ENCODE peak calls at places on chromosomes 13 and 19, in ten cellular contexts. One of them, this sample, is unnamed.

GRCh38 chr19:43504426-43505185 is at the start of gene PHLDB3:
- DNase-seq in lung: peak; percentile 29
- DNase-seq in transverse colon: peak; percentile 60
- DNase-seq in fibroblast of lung: no peak
- DNase-seq in pancreas: no peak
- DNase-seq in cardiac muscle cell: peak; percentile 26
- DNase-seq in PC-9: peak; percentile 50
- DNase-seq in PC-3: peak; percentile 17
- DNase-seq in GM12864: no peak
- DNase-seq in HepG2: peak; percentile 38
- DNase-seq in this sample: peak; percentile 12

GRCh38 chr19:39397360-39398296 is 6.5 kb downstream of the MED29 start:
- DNase-seq in lung: peak; percentile 90
- DNase-seq in transverse colon: peak; percentile 96
- DNase-seq in fibroblast of lung: peak; percentile 88
- DNase-seq in pancreas: peak; percentile 90
- DNase-seq in cardiac muscle cell: peak; percentile 91
- DNase-seq in PC-9: peak; percentile 60
- DNase-seq in PC-3: peak; percentile 78
- DNase-seq in GM12864: no peak
- DNase-seq in HepG2: peak; percentile 95
- DNase-seq in this sample: peak; percentile 82

GRCh38 chr13:46492946-46493345 is 60.0 kb upstream of the LRCH1 start:
- DNase-seq in lung: no peak
- DNase-seq in transverse colon: no peak
- DNase-seq in fibroblast of lung: peak; percentile 73
- DNase-seq in pancreas: peak; percentile 14
- DNase-seq in cardiac muscle cell: peak; percentile 71
- DNase-seq in PC-9: no peak
- DNase-seq in PC-3: peak; percentile 66
- DNase-seq in GM12864: peak; percentile 7
- DNase-seq in HepG2: peak; percentile 22
- DNase-seq in this sample: peak; percentile 59

GRCh38 chr13:77383097-77383496 is 56.2 kb upstream of the MYCBP2 start:
- DNase-seq in lung: no peak
- DNase-seq in transverse colon: no peak
- DNase-seq in fibroblast of lung: no peak
- DNase-seq in pancreas: no peak
- DNase-seq in cardiac muscle cell: no peak
- DNase-seq in PC-9: no peak
- DNase-seq in PC-3: no peak
- DNase-seq in GM12864: no peak
- DNase-seq in HepG2: no peak
- DNase-seq in this sample: peak; percentile 60

GRCh38 chr13:46232281-46232680 is 20.6 kb downstream of the LRRC63 start:
- DNase-seq in lung: no peak
- DNase-seq in transverse colon: no peak
- DNase-seq in fibroblast of lung: peak; percentile 7
- DNase-seq in pancreas: no peak
- DNase-seq in cardiac muscle cell: peak; percentile 50
- DNase-seq in PC-9: no peak
- DNase-seq in PC-3: no peak
- DNase-seq in GM12864: no peak
- DNase-seq in HepG2: no peak
- DNase-seq in this sample: peak; percentile 33

GRCh38 chr13:97274782-97275252 is 52.7 kb downstream of the MBNL2 start:
- DNase-seq in lung: no peak
- DNase-seq in transverse colon: no peak
- DNase-seq in fibroblast of lung: peak; percentile 87
- DNase-seq in pancreas: no peak
- DNase-seq in cardiac muscle cell: peak; percentile 70
- DNase-seq in PC-9: peak; percentile 89
- DNase-seq in PC-3: peak; percentile 63
- DNase-seq in GM12864: no peak
- DNase-seq in HepG2: peak; percentile 93
- DNase-seq in this sample: peak; percentile 87

GRCh38 chr19:48990400-48990799 is 2.7 kb downstream of the GYS1 start:
- DNase-seq in lung: no peak
- DNase-seq in transverse colon: no peak
- DNase-seq in fibroblast of lung: no peak
- DNase-seq in pancreas: no peak
- DNase-seq in cardiac muscle cell: no peak
- DNase-seq in PC-9: no peak
- DNase-seq in PC-3: no peak
- DNase-seq in GM12864: no peak
- DNase-seq in HepG2: no peak
- DNase-seq in this sample: peak; percentile 9

GRCh38 chr13:49635599-49636433 is 7.5 kb downstream of the ARL11 start:
- DNase-seq in lung: no peak
- DNase-seq in transverse colon: no peak
- DNase-seq in fibroblast of lung: peak; percentile 51
- DNase-seq in pancreas: no peak
- DNase-seq in cardiac muscle cell: peak; percentile 87
- DNase-seq in PC-9: no peak
- DNase-seq in PC-3: no peak
- DNase-seq in GM12864: no peak
- DNase-seq in HepG2: peak; percentile 32
- DNase-seq in this sample: peak; percentile 52

GRCh38 chr19:42066075-42066754 is 3.8 kb downstream of the GRIK5 start:
- DNase-seq in lung: no peak
- DNase-seq in transverse colon: no peak
- DNase-seq in fibroblast of lung: peak; percentile 12
- DNase-seq in pancreas: no peak
- DNase-seq in cardiac muscle cell: peak; percentile 24
- DNase-seq in PC-9: peak; percentile 71
- DNase-seq in PC-3: peak; percentile 40
- DNase-seq in GM12864: no peak
- DNase-seq in HepG2: no peak
- DNase-seq in this sample: no peak

GRCh38 chr13:22201395-22201794 is 530.5 kb downstream of the FGF9 start:
- DNase-seq in lung: no peak
- DNase-seq in transverse colon: no peak
- DNase-seq in fibroblast of lung: no peak
- DNase-seq in pancreas: no peak
- DNase-seq in cardiac muscle cell: no peak
- DNase-seq in PC-9: no peak
- DNase-seq in PC-3: no peak
- DNase-seq in GM12864: no peak
- DNase-seq in HepG2: no peak
- DNase-seq in this sample: no peak

GRCh38 chr13:48838193-48839000 is 137.3 kb upstream of the FNDC3A start:
- DNase-seq in lung: no peak
- DNase-seq in transverse colon: no peak
- DNase-seq in fibroblast of lung: peak; percentile 71
- DNase-seq in pancreas: no peak
- DNase-seq in cardiac muscle cell: peak; percentile 41
- DNase-seq in PC-9: no peak
- DNase-seq in PC-3: peak; percentile 32
- DNase-seq in GM12864: no peak
- DNase-seq in HepG2: no peak
- DNase-seq in this sample: peak; percentile 24

GRCh38 chr13:28640861-28641599 is 17.9 kb upstream of the POMP start:
- DNase-seq in lung: no peak
- DNase-seq in transverse colon: no peak
- DNase-seq in fibroblast of lung: no peak
- DNase-seq in pancreas: no peak
- DNase-seq in cardiac muscle cell: no peak
- DNase-seq in PC-9: no peak
- DNase-seq in PC-3: no peak
- DNase-seq in GM12864: no peak
- DNase-seq in HepG2: no peak
- DNase-seq in this sample: no peak

GRCh38 chr13:79679334-79679733 is 198.4 kb downstream of the NDFIP2 start:
- DNase-seq in lung: peak; percentile 76
- DNase-seq in transverse colon: peak; percentile 79
- DNase-seq in fibroblast of lung: peak; percentile 77
- DNase-seq in pancreas: peak; percentile 75
- DNase-seq in cardiac muscle cell: peak; percentile 84
- DNase-seq in PC-9: peak; percentile 38
- DNase-seq in PC-3: peak; percentile 76
- DNase-seq in GM12864: peak; percentile 13
- DNase-seq in HepG2: peak; percentile 53
- DNase-seq in this sample: peak; percentile 70

GRCh38 chr19:7863157-7863970 is 10.8 kb downstream of the PRR36 start:
- DNase-seq in lung: no peak
- DNase-seq in transverse colon: no peak
- DNase-seq in fibroblast of lung: no peak
- DNase-seq in pancreas: no peak
- DNase-seq in cardiac muscle cell: no peak
- DNase-seq in PC-9: no peak
- DNase-seq in PC-3: no peak
- DNase-seq in GM12864: no peak
- DNase-seq in HepG2: no peak
- DNase-seq in this sample: no peak

DNA sequence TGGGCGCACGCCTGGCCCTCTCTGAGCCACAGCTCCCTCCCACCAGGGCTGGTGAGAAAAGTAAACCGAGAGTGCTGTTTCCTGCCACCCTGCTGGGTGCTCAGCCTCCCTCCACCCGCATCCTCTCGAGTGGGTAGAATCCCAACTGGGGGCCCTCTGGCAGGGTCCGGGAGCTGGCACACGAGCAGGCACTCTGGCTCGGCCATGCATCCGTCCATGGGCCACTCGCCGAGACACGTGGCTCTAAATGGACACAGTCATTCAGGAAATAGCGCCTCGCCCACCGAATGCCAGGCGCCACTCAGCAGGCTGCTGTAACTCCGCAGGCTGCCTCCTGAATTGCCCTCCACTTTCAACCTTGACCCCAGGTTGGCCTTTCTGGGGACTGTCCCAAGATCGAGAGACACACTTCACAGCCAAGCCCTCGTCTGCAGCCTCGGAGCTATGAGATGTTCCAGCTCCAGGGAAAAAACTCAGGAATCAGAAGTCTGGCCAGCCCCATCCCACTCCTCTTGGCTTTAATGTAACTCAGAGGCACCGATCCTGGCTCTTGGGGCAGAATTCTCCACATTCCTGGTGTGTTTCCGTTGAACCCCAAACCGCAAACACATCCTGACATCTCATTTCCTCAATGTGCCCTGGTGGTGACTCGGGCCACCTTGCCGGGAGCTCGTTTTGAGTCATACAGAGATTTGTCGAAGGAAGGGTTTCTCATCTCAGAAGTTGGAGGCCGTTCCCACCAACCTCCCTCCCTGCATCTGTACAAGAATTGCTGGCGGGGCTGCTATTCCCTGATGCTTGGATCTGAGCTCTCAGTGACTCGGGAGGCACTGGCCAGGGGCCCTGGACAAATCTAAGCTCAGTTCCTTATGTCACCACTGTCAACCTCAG is 14.1 kb downstream of the KLF2 start:
- DNase-seq in lung: no peak
- DNase-seq in transverse colon: peak; percentile 40
- DNase-seq in fibroblast of lung: peak; percentile 87
- DNase-seq in pancreas: no peak
- DNase-seq in cardiac muscle cell: peak; percentile 91
- DNase-seq in PC-9: peak; percentile 93
- DNase-seq in PC-3: peak; percentile 91
- DNase-seq in GM12864: no peak
- DNase-seq in HepG2: peak; percentile 28
- DNase-seq in this sample: peak; percentile 95
- TF ChIP-seq CTCF in lung: no peak
- TF ChIP-seq CTCF in transverse colon: no peak
- TF ChIP-seq CTCF in fibroblast of lung: no peak
- TF ChIP-seq CTCF in pancreas: no peak
- TF ChIP-seq CTCF in cardiac muscle cell: no peak
- TF ChIP-seq CTCF in PC-9: no peak
- TF ChIP-seq CTCF in PC-3: no peak
- TF ChIP-seq CTCF in GM12864: no peak
- TF ChIP-seq CTCF in HepG2: no peak
- TF ChIP-seq CTCF in this sample: peak; percentile 35

GRCh38 chr13:108957369-108958012 is 328.1 kb downstream of the MYO16 start:
- DNase-seq in lung: no peak
- DNase-seq in transverse colon: no peak
- DNase-seq in fibroblast of lung: peak; percentile 77
- DNase-seq in pancreas: no peak
- DNase-seq in cardiac muscle cell: peak; percentile 70
- DNase-seq in PC-9: peak; percentile 95
- DNase-seq in PC-3: peak; percentile 80
- DNase-seq in GM12864: no peak
- DNase-seq in HepG2: no peak
- DNase-seq in this sample: peak; percentile 95
- H3K4me3 ChIP-seq in lung: no peak overlapping the region
- H3K4me3 ChIP-seq in transverse colon: no peak overlapping the region
- H3K4me3 ChIP-seq in fibroblast of lung: peak overlapping the region; percentile 13
- H3K4me3 ChIP-seq in pancreas: no peak overlapping the region
- H3K4me3 ChIP-seq in cardiac muscle cell: no peak overlapping the region
- H3K4me3 ChIP-seq in PC-9: peak overlapping the region; percentile 42
- H3K4me3 ChIP-seq in PC-3: peak overlapping the region; percentile 39
- H3K4me3 ChIP-seq in GM12864: no peak overlapping the region
- H3K4me3 ChIP-seq in HepG2: no peak overlapping the region
- H3K4me3 ChIP-seq in this sample: no peak overlapping the region

DNA sequence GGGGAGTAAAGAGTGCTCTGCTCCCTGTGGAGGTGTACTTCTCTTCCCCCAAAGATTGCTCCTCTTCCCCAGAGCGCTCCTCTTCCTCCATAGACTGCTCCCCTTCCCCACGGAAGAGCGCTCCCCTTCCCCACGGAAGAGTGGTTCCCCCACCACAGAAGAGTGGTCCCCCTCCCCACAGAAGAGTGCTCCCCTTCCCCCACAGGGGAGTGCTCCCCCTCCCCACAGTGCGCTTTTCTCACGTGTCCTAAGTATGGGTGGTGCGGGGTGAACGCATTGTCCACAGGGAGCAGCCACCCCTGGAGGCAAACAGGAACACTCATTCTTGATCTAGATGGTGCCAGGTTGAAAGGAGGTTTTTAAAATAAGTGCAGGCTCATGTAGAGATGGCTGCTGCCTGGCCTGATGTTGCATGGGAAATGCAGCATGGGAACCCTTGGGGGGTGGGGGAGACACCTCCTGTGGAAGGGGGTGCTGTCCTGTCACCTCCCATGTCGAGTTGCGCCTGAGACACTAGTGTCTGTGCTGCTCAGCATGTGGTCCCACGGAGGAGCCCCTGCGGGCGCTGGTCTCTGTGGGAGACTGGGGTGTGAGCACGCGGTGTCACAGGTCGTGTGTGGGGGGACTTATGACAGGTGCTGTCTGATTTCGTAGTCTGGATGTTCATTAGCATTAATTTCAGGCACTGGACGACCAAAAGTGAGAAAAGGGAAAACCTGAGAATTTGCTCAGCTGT is 52.2 kb downstream of the ATP11A start:
- DNase-seq in lung: no peak
- DNase-seq in transverse colon: no peak
- DNase-seq in fibroblast of lung: no peak
- DNase-seq in pancreas: no peak
- DNase-seq in cardiac muscle cell: no peak
- DNase-seq in PC-9: no peak
- DNase-seq in PC-3: no peak
- DNase-seq in GM12864: no peak
- DNase-seq in HepG2: no peak
- DNase-seq in this sample: no peak
- TF ChIP-seq CTCF in lung: no peak
- TF ChIP-seq CTCF in transverse colon: no peak
- TF ChIP-seq CTCF in fibroblast of lung: no peak
- TF ChIP-seq CTCF in pancreas: no peak
- TF ChIP-seq CTCF in cardiac muscle cell: no peak
- TF ChIP-seq CTCF in PC-9: no peak
- TF ChIP-seq CTCF in PC-3: no peak
- TF ChIP-seq CTCF in GM12864: no peak
- TF ChIP-seq CTCF in HepG2: no peak
- TF ChIP-seq CTCF in this sample: no peak

DNA sequence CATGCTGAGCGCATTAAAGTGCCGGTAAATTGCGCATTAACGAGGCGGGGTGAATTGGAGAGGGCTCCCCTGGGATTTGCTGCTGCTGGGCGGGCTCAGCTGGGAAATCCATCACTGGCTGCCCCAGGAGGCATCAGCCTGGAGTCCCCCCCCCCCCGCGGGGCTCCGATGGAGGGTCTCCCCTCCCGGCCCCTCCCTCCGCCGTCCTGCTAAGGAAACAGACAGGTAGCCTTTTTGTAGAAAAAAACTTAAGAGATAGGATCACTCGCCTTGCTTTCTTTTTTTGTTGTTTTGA is 6.8 kb downstream of the TLE6 start:
- DNase-seq in lung: no peak
- DNase-seq in transverse colon: no peak
- DNase-seq in fibroblast of lung: no peak
- DNase-seq in pancreas: no peak
- DNase-seq in cardiac muscle cell: no peak
- DNase-seq in PC-9: no peak
- DNase-seq in PC-3: no peak
- DNase-seq in GM12864: no peak
- DNase-seq in HepG2: no peak
- DNase-seq in this sample: peak; percentile 83
- H3K4me3 ChIP-seq in lung: peak overlapping the region; percentile 8
- H3K4me3 ChIP-seq in transverse colon: peak overlapping the region; percentile 25
- H3K4me3 ChIP-seq in fibroblast of lung: peak overlapping the region; percentile 26
- H3K4me3 ChIP-seq in pancreas: peak overlapping the region; percentile 33
- H3K4me3 ChIP-seq in cardiac muscle cell: peak overlapping the region; percentile 21
- H3K4me3 ChIP-seq in PC-9: no peak overlapping the region
- H3K4me3 ChIP-seq in PC-3: peak overlapping the region; percentile 65
- H3K4me3 ChIP-seq in GM12864: no peak overlapping the region
- H3K4me3 ChIP-seq in HepG2: no peak overlapping the region
- H3K4me3 ChIP-seq in this sample: peak overlapping the region; percentile 56

This sample was measured in AG10803.